ENCODE peak calls at places on chromosomes 4 and X, in seven cellular contexts. One of them, this sample, is unnamed.

GRCh38 chrX:24282381-24283121 is 31.3 kb downstream of the SUPT20HL2 start:
- DNase-seq in fibroblast of villous mesenchyme: peak
- DNase-seq in astrocyte of the spinal cord: peak
- DNase-seq in MCF 10A: no peak
- DNase-seq in fibroblast of pulmonary artery: peak
- DNase-seq in CD4-positive, alpha-beta T cell: no peak
- DNase-seq in A549: no peak
- DNase-seq in this sample: no peak

GRCh38 chrX:13109811-13110210 is 65.4 kb upstream of the FAM9C start:
- DNase-seq in A549: peak
- DNase-seq in CD4-positive, alpha-beta T cell: no peak
- DNase-seq in fibroblast of villous mesenchyme: peak
- DNase-seq in fibroblast of pulmonary artery: peak
- DNase-seq in MCF 10A: peak
- DNase-seq in astrocyte of the spinal cord: peak
- DNase-seq in this sample: no peak

GRCh38 chrX:50375481-50376267 is 95.0 kb downstream of the DGKK start:
- DNase-seq in fibroblast of pulmonary artery: no peak
- DNase-seq in A549: no peak
- DNase-seq in fibroblast of villous mesenchyme: no peak
- DNase-seq in MCF 10A: no peak
- DNase-seq in CD4-positive, alpha-beta T cell: no peak
- DNase-seq in astrocyte of the spinal cord: no peak
- DNase-seq in this sample: no peak

GRCh38 chr4:20137176-20137575 is 114.5 kb upstream of the SLIT2 start:
- DNase-seq in CD4-positive, alpha-beta T cell: no peak
- DNase-seq in fibroblast of pulmonary artery: peak
- DNase-seq in MCF 10A: no peak
- DNase-seq in astrocyte of the spinal cord: peak
- DNase-seq in A549: no peak
- DNase-seq in fibroblast of villous mesenchyme: no peak
- DNase-seq in this sample: no peak

GRCh38 chr4:119478446-119479179 is 150.0 kb downstream of the PDE5A start:
- DNase-seq in fibroblast of pulmonary artery: no peak
- DNase-seq in fibroblast of villous mesenchyme: no peak
- DNase-seq in A549: peak
- DNase-seq in CD4-positive, alpha-beta T cell: no peak
- DNase-seq in MCF 10A: no peak
- DNase-seq in astrocyte of the spinal cord: no peak
- DNase-seq in this sample: no peak

GRCh38 chr4:108172780-108173598 is 4.3 kb upstream of the LEF1 start:
- DNase-seq in MCF 10A: no peak
- DNase-seq in A549: no peak
- DNase-seq in fibroblast of villous mesenchyme: peak
- DNase-seq in CD4-positive, alpha-beta T cell: peak
- DNase-seq in fibroblast of pulmonary artery: peak
- DNase-seq in astrocyte of the spinal cord: peak
- DNase-seq in this sample: no peak

GRCh38 chr4:87896020-87896621 is 63.4 kb downstream of the MEPE start:
- DNase-seq in CD4-positive, alpha-beta T cell: no peak
- DNase-seq in fibroblast of villous mesenchyme: peak
- DNase-seq in A549: peak
- DNase-seq in MCF 10A: peak
- DNase-seq in astrocyte of the spinal cord: peak
- DNase-seq in fibroblast of pulmonary artery: peak
- DNase-seq in this sample: no peak

GRCh38 chr4:24655971-24656370 is 71.6 kb upstream of the DHX15 start:
- DNase-seq in CD4-positive, alpha-beta T cell: no peak
- DNase-seq in fibroblast of pulmonary artery: no peak
- DNase-seq in astrocyte of the spinal cord: no peak
- DNase-seq in fibroblast of villous mesenchyme: no peak
- DNase-seq in MCF 10A: no peak
- DNase-seq in A549: peak
- DNase-seq in this sample: no peak

GRCh38 chrX:150503898-150504219 is 64.6 kb upstream of the MTM1 start:
- DNase-seq in fibroblast of villous mesenchyme: no peak
- DNase-seq in fibroblast of pulmonary artery: no peak
- DNase-seq in CD4-positive, alpha-beta T cell: no peak
- DNase-seq in MCF 10A: peak
- DNase-seq in A549: no peak
- DNase-seq in astrocyte of the spinal cord: no peak
- DNase-seq in this sample: no peak

GRCh38 chrX:16196829-16197228 is 29.5 kb downstream of the MAGEB17 start:
- DNase-seq in MCF 10A: no peak
- DNase-seq in fibroblast of villous mesenchyme: no peak
- DNase-seq in astrocyte of the spinal cord: no peak
- DNase-seq in A549: no peak
- DNase-seq in fibroblast of pulmonary artery: no peak
- DNase-seq in CD4-positive, alpha-beta T cell: no peak
- DNase-seq in this sample: no peak

GRCh38 chrX:118356154-118356701 is 10.3 kb downstream of the WDR44 start:
- DNase-seq in fibroblast of pulmonary artery: no peak
- DNase-seq in MCF 10A: no peak
- DNase-seq in CD4-positive, alpha-beta T cell: no peak
- DNase-seq in A549: no peak
- DNase-seq in fibroblast of villous mesenchyme: no peak
- DNase-seq in astrocyte of the spinal cord: no peak
- DNase-seq in this sample: no peak

GRCh38 chrX:22542641-22543040 is 269.9 kb downstream of the CBLL2 start:
- DNase-seq in fibroblast of villous mesenchyme: no peak
- DNase-seq in A549: no peak
- DNase-seq in astrocyte of the spinal cord: no peak
- DNase-seq in CD4-positive, alpha-beta T cell: no peak
- DNase-seq in MCF 10A: no peak
- DNase-seq in fibroblast of pulmonary artery: no peak
- DNase-seq in this sample: no peak

GRCh38 chr4:175823015-175823741 is 11.1 kb upstream of the GPM6A start:
- DNase-seq in A549: no peak
- DNase-seq in astrocyte of the spinal cord: no peak
- DNase-seq in MCF 10A: no peak
- DNase-seq in fibroblast of villous mesenchyme: no peak
- DNase-seq in CD4-positive, alpha-beta T cell: no peak
- DNase-seq in fibroblast of pulmonary artery: no peak
- DNase-seq in this sample: no peak

GRCh38 chr4:122341906-122342305 is 36.9 kb upstream of the ADAD1 start:
- DNase-seq in fibroblast of pulmonary artery: peak
- DNase-seq in CD4-positive, alpha-beta T cell: no peak
- DNase-seq in MCF 10A: peak
- DNase-seq in fibroblast of villous mesenchyme: peak
- DNase-seq in astrocyte of the spinal cord: peak
- DNase-seq in A549: peak
- DNase-seq in this sample: no peak

GRCh38 chr4:172553216-172553615 is 615.4 kb upstream of the GALNT7 start:
- DNase-seq in A549: no peak
- DNase-seq in fibroblast of pulmonary artery: peak
- DNase-seq in MCF 10A: no peak
- DNase-seq in astrocyte of the spinal cord: no peak
- DNase-seq in CD4-positive, alpha-beta T cell: no peak
- DNase-seq in fibroblast of villous mesenchyme: no peak
- DNase-seq in this sample: no peak

GRCh38 chr4:172543249-172543648 is 625.4 kb upstream of the GALNT7 start:
- DNase-seq in fibroblast of villous mesenchyme: no peak
- DNase-seq in A549: no peak
- DNase-seq in astrocyte of the spinal cord: no peak
- DNase-seq in fibroblast of pulmonary artery: no peak
- DNase-seq in CD4-positive, alpha-beta T cell: no peak
- DNase-seq in MCF 10A: no peak
- DNase-seq in this sample: no peak

GRCh38 chr4:172546782-172547181 is 621.8 kb upstream of the GALNT7 start:
- DNase-seq in CD4-positive, alpha-beta T cell: no peak
- DNase-seq in fibroblast of pulmonary artery: no peak
- DNase-seq in A549: no peak
- DNase-seq in MCF 10A: no peak
- DNase-seq in astrocyte of the spinal cord: no peak
- DNase-seq in fibroblast of villous mesenchyme: no peak
- DNase-seq in this sample: no peak

DNA sequence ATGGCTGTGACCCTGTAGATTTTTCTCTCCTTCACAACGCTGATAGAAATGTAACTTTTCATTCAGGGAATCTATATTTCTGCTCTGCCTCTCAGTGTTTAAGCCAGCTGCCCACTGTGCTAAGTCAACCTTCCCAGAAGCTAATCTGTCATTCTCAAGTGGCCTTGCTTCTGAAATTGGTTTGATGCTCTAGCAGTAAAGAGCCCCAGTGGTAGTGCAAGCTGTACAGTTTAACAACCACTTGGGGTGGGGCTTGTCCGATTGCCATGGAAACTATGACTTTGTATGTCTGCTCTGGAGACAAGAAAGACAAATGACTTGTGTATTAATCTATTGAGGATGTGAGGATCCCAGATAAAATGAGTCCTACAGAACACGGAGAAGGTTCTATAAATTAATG is 620.9 kb upstream of the GALNT7 start:
- DNase-seq in astrocyte of the spinal cord: no peak
- DNase-seq in fibroblast of villous mesenchyme: no peak
- DNase-seq in MCF 10A: no peak
- DNase-seq in fibroblast of pulmonary artery: no peak
- DNase-seq in A549: peak
- DNase-seq in CD4-positive, alpha-beta T cell: no peak
- DNase-seq in this sample: no peak
- TF ChIP-seq CTCF in astrocyte of the spinal cord: no peak
- TF ChIP-seq CTCF in fibroblast of villous mesenchyme: no peak
- TF ChIP-seq CTCF in MCF 10A: no peak
- TF ChIP-seq CTCF in fibroblast of pulmonary artery: no peak
- TF ChIP-seq CTCF in A549: no peak
- TF ChIP-seq CTCF in CD4-positive, alpha-beta T cell: no peak
- TF ChIP-seq CTCF in this sample: no peak

GRCh38 chr4:8473920-8474590 is 33.5 kb downstream of the TRMT44 start:
- DNase-seq in MCF 10A: no peak
- DNase-seq in CD4-positive, alpha-beta T cell: no peak
- DNase-seq in fibroblast of pulmonary artery: no peak
- DNase-seq in astrocyte of the spinal cord: no peak
- DNase-seq in A549: no peak
- DNase-seq in fibroblast of villous mesenchyme: peak
- DNase-seq in this sample: no peak

GRCh38 chr4:8472166-8472688 is 31.6 kb downstream of the TRMT44 start:
- DNase-seq in fibroblast of villous mesenchyme: peak
- DNase-seq in CD4-positive, alpha-beta T cell: no peak
- DNase-seq in astrocyte of the spinal cord: no peak
- DNase-seq in MCF 10A: no peak
- DNase-seq in A549: no peak
- DNase-seq in fibroblast of pulmonary artery: no peak
- DNase-seq in this sample: no peak

GRCh38 chr4:8472689-8473197 is 32.2 kb downstream of the TRMT44 start:
- DNase-seq in MCF 10A: peak
- DNase-seq in CD4-positive, alpha-beta T cell: no peak
- DNase-seq in fibroblast of villous mesenchyme: peak
- DNase-seq in astrocyte of the spinal cord: peak
- DNase-seq in A549: no peak
- DNase-seq in fibroblast of pulmonary artery: peak
- DNase-seq in this sample: no peak

GRCh38 chr4:8474856-8475255 is 34.3 kb downstream of the TRMT44 start:
- DNase-seq in A549: no peak
- DNase-seq in MCF 10A: no peak
- DNase-seq in CD4-positive, alpha-beta T cell: no peak
- DNase-seq in fibroblast of villous mesenchyme: no peak
- DNase-seq in fibroblast of pulmonary artery: no peak
- DNase-seq in astrocyte of the spinal cord: no peak
- DNase-seq in this sample: no peak

DNA sequence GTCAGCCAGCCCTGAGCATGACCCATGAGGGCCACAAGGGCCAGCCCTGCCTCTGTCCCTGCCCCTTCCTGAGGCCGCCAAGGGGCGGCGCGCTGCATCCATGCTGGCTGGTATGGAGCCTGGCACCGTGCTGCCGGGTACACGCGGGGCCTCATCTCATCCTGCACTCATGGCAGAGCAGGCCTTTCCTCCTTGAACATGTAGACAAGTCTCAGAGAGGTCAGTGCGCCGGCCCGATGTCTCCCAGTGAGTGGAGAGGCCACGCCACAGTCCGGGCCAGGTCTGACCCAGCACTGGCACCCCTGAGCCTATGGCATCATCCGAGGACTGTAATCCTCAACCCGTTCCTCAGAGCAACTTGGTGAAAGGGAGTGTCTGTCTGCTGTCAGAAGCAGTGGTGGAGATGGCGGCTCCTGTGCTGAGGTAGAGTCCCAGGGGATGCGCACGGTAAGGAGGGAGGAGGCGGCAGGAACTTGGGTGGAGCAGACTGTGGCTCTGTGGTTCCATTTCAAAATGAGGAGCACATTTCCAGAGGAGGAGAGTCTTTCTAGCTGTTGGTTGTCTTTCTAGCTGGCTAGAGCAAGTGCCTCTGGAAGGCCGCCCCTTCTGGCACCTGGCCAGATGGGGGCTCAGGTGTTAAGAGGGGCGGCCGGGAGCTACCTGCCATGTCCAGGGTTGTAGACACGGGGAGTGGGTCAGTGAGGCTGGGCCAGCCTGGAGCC is 32.8 kb downstream of the TRMT44 start:
- DNase-seq in fibroblast of villous mesenchyme: no peak
- DNase-seq in MCF 10A: no peak
- DNase-seq in A549: no peak
- DNase-seq in CD4-positive, alpha-beta T cell: no peak
- DNase-seq in fibroblast of pulmonary artery: peak
- DNase-seq in astrocyte of the spinal cord: no peak
- DNase-seq in this sample: no peak
- TF ChIP-seq CTCF in fibroblast of villous mesenchyme: peak
- TF ChIP-seq CTCF in MCF 10A: no peak
- TF ChIP-seq CTCF in A549: no peak
- TF ChIP-seq CTCF in CD4-positive, alpha-beta T cell: no peak
- TF ChIP-seq CTCF in fibroblast of pulmonary artery: no peak
- TF ChIP-seq CTCF in astrocyte of the spinal cord: peak
- TF ChIP-seq CTCF in this sample: no peak

GRCh38 chrX:92232182-92232581 is 453.0 kb downstream of the PCDH11X start:
- DNase-seq in CD4-positive, alpha-beta T cell: no peak
- DNase-seq in astrocyte of the spinal cord: peak
- DNase-seq in A549: peak
- DNase-seq in fibroblast of pulmonary artery: peak
- DNase-seq in MCF 10A: peak
- DNase-seq in fibroblast of villous mesenchyme: no peak
- DNase-seq in this sample: no peak
- TF ChIP-seq CTCF in CD4-positive, alpha-beta T cell: no peak
- TF ChIP-seq CTCF in astrocyte of the spinal cord: peak
- TF ChIP-seq CTCF in A549: peak
- TF ChIP-seq CTCF in fibroblast of pulmonary artery: peak
- TF ChIP-seq CTCF in MCF 10A: peak
- TF ChIP-seq CTCF in fibroblast of villous mesenchyme: peak
- TF ChIP-seq CTCF in this sample: peak

GRCh38 chr4:184669251-184669650 is 19.7 kb downstream of the PRIMPOL start:
- DNase-seq in fibroblast of pulmonary artery: no peak
- DNase-seq in fibroblast of villous mesenchyme: no peak
- DNase-seq in MCF 10A: no peak
- DNase-seq in CD4-positive, alpha-beta T cell: no peak
- DNase-seq in A549: no peak
- DNase-seq in astrocyte of the spinal cord: peak
- DNase-seq in this sample: no peak

GRCh38 chr4:184668096-184668495 is 18.6 kb downstream of the PRIMPOL start:
- DNase-seq in astrocyte of the spinal cord: no peak
- DNase-seq in CD4-positive, alpha-beta T cell: no peak
- DNase-seq in fibroblast of pulmonary artery: no peak
- DNase-seq in fibroblast of villous mesenchyme: no peak
- DNase-seq in MCF 10A: no peak
- DNase-seq in A549: no peak
- DNase-seq in this sample: no peak

GRCh38 chr4:184668511-184669114 is 19.1 kb downstream of the PRIMPOL start:
- DNase-seq in astrocyte of the spinal cord: no peak
- DNase-seq in CD4-positive, alpha-beta T cell: no peak
- DNase-seq in A549: no peak
- DNase-seq in MCF 10A: no peak
- DNase-seq in fibroblast of pulmonary artery: peak
- DNase-seq in fibroblast of villous mesenchyme: peak
- DNase-seq in this sample: no peak

GRCh38 chr4:184664445-184665210 is 15.1 kb downstream of the PRIMPOL start:
- DNase-seq in CD4-positive, alpha-beta T cell: no peak
- DNase-seq in MCF 10A: peak
- DNase-seq in fibroblast of villous mesenchyme: peak
- DNase-seq in fibroblast of pulmonary artery: peak
- DNase-seq in astrocyte of the spinal cord: no peak
- DNase-seq in A549: peak
- DNase-seq in this sample: no peak

GRCh38 chr4:184666670-184667069 is 17.1 kb downstream of the PRIMPOL start:
- DNase-seq in fibroblast of pulmonary artery: no peak
- DNase-seq in fibroblast of villous mesenchyme: no peak
- DNase-seq in CD4-positive, alpha-beta T cell: no peak
- DNase-seq in MCF 10A: no peak
- DNase-seq in A549: no peak
- DNase-seq in astrocyte of the spinal cord: no peak
- DNase-seq in this sample: no peak
- TF ChIP-seq CTCF in fibroblast of pulmonary artery: no peak
- TF ChIP-seq CTCF in fibroblast of villous mesenchyme: no peak
- TF ChIP-seq CTCF in CD4-positive, alpha-beta T cell: no peak
- TF ChIP-seq CTCF in MCF 10A: no peak
- TF ChIP-seq CTCF in A549: no peak
- TF ChIP-seq CTCF in astrocyte of the spinal cord: no peak
- TF ChIP-seq CTCF in this sample: no peak